ENCODE peak calls at places on chromosome 5, in four cellular contexts. X is CD8-positive, alpha-beta T cell; P is AG08395; G is pulmonary artery endothelial cell. Y is an unnamed sample.

GRCh38 chr5:177958696-177959095 is 37.3 kb downstream of the PROP1 start:
- DNase-seq in X (no peak), P (no peak), G (no peak), Y (no peak)

GRCh38 chr5:31880460-31880859 is 241.5 kb downstream of the PDZD2 start:
- DNase-seq in X (no peak), P (no peak), G (no peak), Y (no peak)

GRCh38 chr5:62783374-62784057 is 204.9 kb downstream of the LRRC70 start:
- DNase-seq in X (no peak), P (no peak), G (no peak), Y (no peak)

GRCh38 chr5:1161108-1161831 is 40.1 kb upstream of the SLC6A19 start:
- DNase-seq in X (no peak), P (no peak), G (no peak), Y (no peak)

GRCh38 chr5:65126670-65127069 is 355.1 kb downstream of the ADAMTS6 start:
- DNase-seq in X (no peak), P (no peak), G (no peak), Y (no peak)

GRCh38 chr5:136636001-136636400 is 270.7 kb upstream of the TRPC7 start:
- DNase-seq in X (no peak), P (no peak), G (no peak), Y (no peak)

GRCh38 chr5:56123531-56124243 is 109.4 kb downstream of the ANKRD55 start:
- DNase-seq in X (no peak), P (peak; percentile 94), G (peak; percentile 99), Y (peak; percentile 99)

GRCh38 chr5:168286386-168286785 is 5.1 kb upstream of the WWC1 start:
- DNase-seq in X (no peak), P (no peak), G (no peak), Y (no peak)

GRCh38 chr5:159330131-159330530 is at the start of gene IL12B:
- DNase-seq in X (no peak), P (peak; percentile 63), G (no peak), Y (peak; percentile 44)

GRCh38 chr5:36935805-36936204 is 59.2 kb downstream of the NIPBL start:
- DNase-seq in X (no peak), P (no peak), G (no peak), Y (no peak)

GRCh38 chr5:127053049-127053448 is 20.3 kb downstream of the C5orf63 start:
- DNase-seq in X (no peak), P (no peak), G (no peak), Y (no peak)

GRCh38 chr5:174503461-174504265 is 220.7 kb upstream of the MSX2 start:
- DNase-seq in X (no peak), P (no peak), G (peak; percentile 5), Y (peak; percentile 49)

GRCh38 chr5:111389390-111390082 is 122.8 kb downstream of the STARD4 start:
- DNase-seq in X (no peak), P (peak; percentile 80), G (no peak), Y (peak; percentile 78)

GRCh38 chr5:122183098-122183794 is 53.9 kb downstream of the ZNF474 start:
- DNase-seq in X (no peak), P (peak; percentile 63), G (no peak), Y (peak; percentile 87)

Y was measured in AG10803.